ENCODE peak calls at places on chromosomes 5 and 9, in nine cellular contexts. U, D, E, Q, N, Y, J, X and F are unnamed samples.

GRCh38 chr5:600551-601541 is 11.3 kb upstream of the CEP72 start:
- DNase-seq in U (peak; percentile 5), D (no peak), E (no peak), Q (no peak), N (peak; percentile 20), Y (peak; percentile 59), J (peak; percentile 40), X (no peak), F (no peak)

GRCh38 chr9:115250646-115251045 is 132.7 kb upstream of the TNC start:
- DNase-seq in U (peak; percentile 83), D (no peak), E (no peak), Q (no peak), N (peak; percentile 64), Y (no peak), J (peak; percentile 47), X (no peak), F (no peak)

GRCh38 chr5:60577116-60577515 is 122.8 kb downstream of the DEPDC1B start:
- DNase-seq in U (no peak), D (no peak), E (no peak), Q (no peak), N (no peak), Y (no peak), J (no peak), X (no peak), F (peak; percentile 39)

GRCh38 chr5:54741711-54742110 is 224.2 kb downstream of the SNX18 start:
- DNase-seq in U (no peak), D (no peak), E (no peak), Q (no peak), N (no peak), Y (no peak), J (no peak), X (no peak), F (no peak)

GRCh38 chr5:168773231-168773630 is 194.1 kb upstream of the PANK3 start:
- DNase-seq in U (no peak), D (no peak), E (no peak), Q (no peak), N (no peak), Y (no peak), J (no peak), X (no peak), F (no peak)

GRCh38 chr5:79552984-79553383 is 39.0 kb upstream of the HOMER1 start:
- DNase-seq in U (no peak), D (no peak), E (no peak), Q (no peak), N (no peak), Y (no peak), J (no peak), X (peak; percentile 74), F (peak; percentile 65)

GRCh38 chr5:120252839-120253238 is 211.3 kb upstream of the PRR16 start:
- DNase-seq in U (peak; percentile 34), D (no peak), E (no peak), Q (no peak), N (no peak), Y (no peak), J (no peak), X (no peak), F (peak; percentile 16)

GRCh38 chr9:113581865-113582697 is 118.6 kb downstream of the RGS3 start:
- DNase-seq in U (no peak), D (peak; percentile 86), E (peak; percentile 40), Q (no peak), N (no peak), Y (peak; percentile 97), J (peak; percentile 65), X (peak; percentile 95), F (no peak)

GRCh38 chr9:112327718-112328450 is 5.5 kb downstream of the PTBP3 start:
- DNase-seq in U (no peak), D (no peak), E (no peak), Q (no peak), N (no peak), Y (no peak), J (no peak), X (no peak), F (no peak)

GRCh38 chr9:114836769-114837168 is 30.9 kb upstream of the TNFSF15 start:
- DNase-seq in U (peak; percentile 17), D (no peak), E (no peak), Q (no peak), N (no peak), Y (no peak), J (peak; percentile 67), X (peak; percentile 8), F (no peak)

GRCh38 chr9:127710204-127710805 is 3.5 kb downstream of the CFAP157 start:
- DNase-seq in U (no peak), D (no peak), E (no peak), Q (no peak), N (no peak), Y (no peak), J (no peak), X (no peak), F (no peak)

GRCh38 chr9:28155067-28155466 is 581.8 kb upstream of the C9orf72 start:
- DNase-seq in U (no peak), D (no peak), E (no peak), Q (no peak), N (no peak), Y (no peak), J (no peak), X (no peak), F (no peak)

GRCh38 chr5:132495672-132496630 is 5.4 kb upstream of the IRF1 start:
- DNase-seq in U (peak; percentile 90), D (peak; percentile 94), E (peak; percentile 57), Q (peak; percentile 87), N (peak; percentile 98), Y (peak; percentile 100), J (peak; percentile 97), X (peak; percentile 88), F (peak; percentile 80)

GRCh38 chr5:174188300-174188699 is 142.8 kb downstream of the NSG2 start:
- DNase-seq in U (peak; percentile 21), D (no peak), E (no peak), Q (no peak), N (peak; percentile 13), Y (no peak), J (no peak), X (no peak), F (no peak)

GRCh38 chr9:125255781-125256391 is 5.7 kb upstream of the GAPVD1 start:
- DNase-seq in U (peak; percentile 26), D (no peak), E (no peak), Q (peak; percentile 35), N (peak; percentile 69), Y (no peak), J (no peak), X (no peak), F (peak; percentile 41)

GRCh38 chr9:5721279-5722087 is 92.6 kb downstream of the RIC1 start:
- DNase-seq in U (peak; percentile 57), D (no peak), E (no peak), Q (peak; percentile 91), N (no peak), Y (no peak), J (no peak), X (no peak), F (no peak)

GRCh38 chr9:126523621-126524111 is 90.1 kb upstream of the LMX1B start:
- DNase-seq in U (no peak), D (no peak), E (no peak), Q (no peak), N (no peak), Y (peak; percentile 79), J (no peak), X (no peak), F (no peak)

GRCh38 chr5:27217977-27218376 is 179.6 kb upstream of the CDH9 start:
- DNase-seq in U (no peak), D (no peak), E (no peak), Q (no peak), N (no peak), Y (no peak), J (no peak), X (no peak), F (no peak)

GRCh38 chr5:27220752-27221151 is 182.4 kb upstream of the CDH9 start:
- DNase-seq in U (no peak), D (no peak), E (no peak), Q (no peak), N (no peak), Y (no peak), J (no peak), X (no peak), F (no peak)

GRCh38 chr5:27221410-27221809 is 183.0 kb upstream of the CDH9 start:
- DNase-seq in U (no peak), D (no peak), E (no peak), Q (no peak), N (no peak), Y (no peak), J (no peak), X (no peak), F (no peak)

GRCh38 chr5:27216367-27216941 is 178.1 kb upstream of the CDH9 start:
- DNase-seq in U (no peak), D (no peak), E (no peak), Q (no peak), N (no peak), Y (no peak), J (no peak), X (no peak), F (no peak)

GRCh38 chr5:27217160-27217956 is 179.0 kb upstream of the CDH9 start:
- DNase-seq in U (no peak), D (no peak), E (no peak), Q (no peak), N (no peak), Y (peak; percentile 48), J (no peak), X (no peak), F (no peak)
- H3K9me3 ChIP-seq in U (no peaks in the 10 kb centered on the region), D (no peaks in the 10 kb centered on the region), E (no peaks in the 10 kb centered on the region), Q (no peaks in the 10 kb centered on the region), N (no peaks in the 10 kb centered on the region), Y (no peaks in the 10 kb centered on the region), J (no peaks in the 10 kb centered on the region), X (no peaks in the 10 kb centered on the region), F (no peaks in the 10 kb centered on the region)

DNA sequence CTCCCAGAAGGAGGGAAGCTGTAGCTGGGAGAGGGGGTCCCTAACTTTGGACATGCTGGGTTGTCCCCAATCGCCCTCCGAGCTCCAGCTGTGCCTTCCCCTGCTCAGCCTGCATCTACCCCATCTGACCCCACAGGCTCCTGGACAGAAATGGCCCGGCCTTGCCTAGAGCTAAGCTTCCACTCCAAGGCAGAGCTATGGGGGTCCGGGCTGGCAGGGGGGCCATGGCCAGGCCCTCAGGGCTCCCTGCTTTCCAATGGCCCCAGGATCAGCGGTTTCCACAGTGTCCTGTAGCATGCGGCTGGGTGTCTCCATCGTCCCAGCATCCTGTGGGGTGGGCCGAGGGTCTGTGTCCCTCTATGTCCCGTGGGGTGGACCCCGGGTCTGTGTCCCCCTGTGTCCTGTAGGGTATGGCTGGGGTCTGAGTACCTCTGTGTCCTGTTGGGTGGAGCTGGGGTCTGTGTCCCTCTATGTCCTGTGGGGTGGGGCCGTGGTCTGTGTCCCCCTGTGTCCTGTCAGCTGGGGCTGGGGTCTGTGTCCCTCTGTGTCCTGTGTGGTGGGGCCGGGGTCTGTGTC is 130.6 kb downstream of the RXRA start:
- DNase-seq in U (no peak), D (no peak), E (no peak), Q (no peak), N (no peak), Y (peak; percentile 79), J (no peak), X (no peak), F (no peak)
- H3K4me3 ChIP-seq in U (no peak overlapping the region), D (peak overlapping the region; percentile 20), E (peak overlapping the region; percentile 65), Q (no peak overlapping the region), N (no peak overlapping the region), Y (peak overlapping the region; percentile 70), J (no peak overlapping the region), X (no peak overlapping the region), F (no peak overlapping the region)

GRCh38 chr5:109105631-109106267 is 304.0 kb downstream of the PJA2 start:
- DNase-seq in U (peak; percentile 60), D (no peak), E (no peak), Q (no peak), N (no peak), Y (no peak), J (peak; percentile 39), X (no peak), F (peak; percentile 84)
- H3K27ac ChIP-seq in U (no peak overlapping the region), D (no peak overlapping the region), E (no peak overlapping the region), Q (no peak overlapping the region), N (no peak overlapping the region), Y (no peak overlapping the region), J (peak overlapping the region; percentile 23), X (no peak overlapping the region), F (no peak overlapping the region)

GRCh38 chr5:178986326-178986960 is 8.7 kb downstream of the GRM6 start:
- DNase-seq in U (no peak), D (no peak), E (no peak), Q (no peak), N (no peak), Y (peak; percentile 66), J (no peak), X (no peak), F (no peak)
- H3K9me3 ChIP-seq in U (peaks cover 13% of the 10 kb centered on the region), D (peaks cover 6% of the 10 kb centered on the region), E (no peaks in the 10 kb centered on the region), Q (peaks cover 65% of the 10 kb centered on the region), N (peaks cover 33% of the 10 kb centered on the region), Y (peaks cover 3% of the 10 kb centered on the region), J (peaks cover 69% of the 10 kb centered on the region), X (no peaks in the 10 kb centered on the region), F (no peaks in the 10 kb centered on the region)